ENCODE peak calls at places on chromosome 2, in seven cellular contexts. One of them, this sample, is unnamed.

GRCh38 chr2:127277028-127277427 is 16.9 kb downstream of the ERCC3 start:
- DNase-seq in IMR-90: peak
- DNase-seq in K562: no peak
- DNase-seq in sigmoid colon: no peak
- DNase-seq in prostate gland: no peak
- DNase-seq in lower leg skin: no peak
- DNase-seq in endothelial cell of umbilical vein: no peak
- DNase-seq in this sample: no peak

GRCh38 chr2:114426111-114426510 is 16.3 kb upstream of the DPP10 start:
- DNase-seq in IMR-90: no peak
- DNase-seq in prostate gland: no peak
- DNase-seq in K562: no peak
- DNase-seq in endothelial cell of umbilical vein: no peak
- DNase-seq in sigmoid colon: no peak
- DNase-seq in lower leg skin: no peak
- DNase-seq in this sample: no peak

GRCh38 chr2:181138816-181139215 is 158.4 kb downstream of the UBE2E3 start:
- DNase-seq in sigmoid colon: no peak
- DNase-seq in K562: no peak
- DNase-seq in endothelial cell of umbilical vein: no peak
- DNase-seq in lower leg skin: no peak
- DNase-seq in IMR-90: peak
- DNase-seq in prostate gland: no peak
- DNase-seq in this sample: no peak

GRCh38 chr2:179898873-179899272 is 37.5 kb upstream of the ZNF385B start:
- DNase-seq in IMR-90: peak
- DNase-seq in endothelial cell of umbilical vein: peak
- DNase-seq in prostate gland: no peak
- DNase-seq in sigmoid colon: no peak
- DNase-seq in K562: peak
- DNase-seq in lower leg skin: no peak
- DNase-seq in this sample: no peak

GRCh38 chr2:942775-943460 is 7.7 kb upstream of the SNTG2 start:
- DNase-seq in lower leg skin: peak
- DNase-seq in endothelial cell of umbilical vein: no peak
- DNase-seq in K562: no peak
- DNase-seq in prostate gland: peak
- DNase-seq in sigmoid colon: no peak
- DNase-seq in IMR-90: no peak
- DNase-seq in this sample: no peak

GRCh38 chr2:184030245-184030644 is 568.1 kb upstream of the ZNF804A start:
- DNase-seq in lower leg skin: no peak
- DNase-seq in endothelial cell of umbilical vein: no peak
- DNase-seq in IMR-90: no peak
- DNase-seq in K562: no peak
- DNase-seq in prostate gland: no peak
- DNase-seq in sigmoid colon: no peak
- DNase-seq in this sample: no peak

GRCh38 chr2:45839388-45840251 is 188.1 kb downstream of the PRKCE start:
- DNase-seq in prostate gland: no peak
- DNase-seq in sigmoid colon: no peak
- DNase-seq in K562: no peak
- DNase-seq in lower leg skin: peak
- DNase-seq in IMR-90: peak
- DNase-seq in endothelial cell of umbilical vein: peak
- DNase-seq in this sample: no peak

GRCh38 chr2:218717262-218717661 is 6.6 kb downstream of the TTLL4 start:
- DNase-seq in lower leg skin: no peak
- DNase-seq in prostate gland: peak
- DNase-seq in K562: no peak
- DNase-seq in IMR-90: peak
- DNase-seq in endothelial cell of umbilical vein: no peak
- DNase-seq in sigmoid colon: no peak
- DNase-seq in this sample: no peak

GRCh38 chr2:144628566-144628965 is 108.6 kb upstream of the ZEB2 start:
- DNase-seq in prostate gland: no peak
- DNase-seq in IMR-90: no peak
- DNase-seq in sigmoid colon: no peak
- DNase-seq in endothelial cell of umbilical vein: no peak
- DNase-seq in lower leg skin: no peak
- DNase-seq in K562: no peak
- DNase-seq in this sample: no peak

GRCh38 chr2:189866296-189866695 is 82.0 kb downstream of the PMS1 start:
- DNase-seq in endothelial cell of umbilical vein: no peak
- DNase-seq in IMR-90: peak
- DNase-seq in sigmoid colon: no peak
- DNase-seq in lower leg skin: no peak
- DNase-seq in K562: no peak
- DNase-seq in prostate gland: no peak
- DNase-seq in this sample: no peak

GRCh38 chr2:225004531-225004930 is 37.7 kb downstream of the DOCK10 start:
- DNase-seq in prostate gland: no peak
- DNase-seq in endothelial cell of umbilical vein: no peak
- DNase-seq in lower leg skin: no peak
- DNase-seq in K562: no peak
- DNase-seq in sigmoid colon: no peak
- DNase-seq in IMR-90: peak
- DNase-seq in this sample: no peak

GRCh38 chr2:109098251-109098920 is 30.6 kb upstream of the SH3RF3 start:
- DNase-seq in sigmoid colon: no peak
- DNase-seq in K562: no peak
- DNase-seq in IMR-90: peak
- DNase-seq in endothelial cell of umbilical vein: peak
- DNase-seq in lower leg skin: no peak
- DNase-seq in prostate gland: peak
- DNase-seq in this sample: no peak

GRCh38 chr2:235935071-235935470 is 233.1 kb downstream of the GBX2 start:
- DNase-seq in lower leg skin: peak
- DNase-seq in sigmoid colon: no peak
- DNase-seq in K562: no peak
- DNase-seq in IMR-90: no peak
- DNase-seq in prostate gland: no peak
- DNase-seq in endothelial cell of umbilical vein: no peak
- DNase-seq in this sample: no peak

GRCh38 chr2:34229998-34230397 is 630.9 kb upstream of the FAM98A start:
- DNase-seq in endothelial cell of umbilical vein: no peak
- DNase-seq in lower leg skin: no peak
- DNase-seq in K562: no peak
- DNase-seq in prostate gland: no peak
- DNase-seq in IMR-90: no peak
- DNase-seq in sigmoid colon: no peak
- DNase-seq in this sample: no peak

GRCh38 chr2:54570925-54571694 is 115.0 kb downstream of the SPTBN1 start:
- DNase-seq in K562: no peak
- DNase-seq in prostate gland: no peak
- DNase-seq in IMR-90: peak
- DNase-seq in endothelial cell of umbilical vein: peak
- DNase-seq in lower leg skin: peak
- DNase-seq in sigmoid colon: peak
- DNase-seq in this sample: peak

GRCh38 chr2:11163439-11164317 is 8.4 kb downstream of the SLC66A3 start:
- DNase-seq in prostate gland: no peak
- DNase-seq in IMR-90: no peak
- DNase-seq in lower leg skin: peak
- DNase-seq in sigmoid colon: no peak
- DNase-seq in K562: no peak
- DNase-seq in endothelial cell of umbilical vein: no peak
- DNase-seq in this sample: no peak

GRCh38 chr2:73759287-73759764 is 20.6 kb downstream of the DUSP11 start:
- DNase-seq in sigmoid colon: no peak
- DNase-seq in lower leg skin: no peak
- DNase-seq in K562: no peak
- DNase-seq in IMR-90: peak
- DNase-seq in endothelial cell of umbilical vein: peak
- DNase-seq in prostate gland: no peak
- DNase-seq in this sample: peak

GRCh38 chr2:205768341-205768740 is 86.0 kb downstream of the NRP2 start:
- DNase-seq in endothelial cell of umbilical vein: no peak
- DNase-seq in K562: no peak
- DNase-seq in sigmoid colon: peak
- DNase-seq in lower leg skin: no peak
- DNase-seq in prostate gland: no peak
- DNase-seq in IMR-90: peak
- DNase-seq in this sample: no peak

GRCh38 chr2:161426788-161427412 is 10.8 kb downstream of the TBR1 start:
- DNase-seq in sigmoid colon: no peak
- DNase-seq in IMR-90: peak
- DNase-seq in lower leg skin: peak
- DNase-seq in endothelial cell of umbilical vein: peak
- DNase-seq in K562: no peak
- DNase-seq in prostate gland: no peak
- DNase-seq in this sample: no peak

GRCh38 chr2:161425966-161426365 is 9.9 kb downstream of the TBR1 start:
- DNase-seq in endothelial cell of umbilical vein: no peak
- DNase-seq in lower leg skin: no peak
- DNase-seq in sigmoid colon: no peak
- DNase-seq in prostate gland: no peak
- DNase-seq in IMR-90: no peak
- DNase-seq in K562: no peak
- DNase-seq in this sample: no peak

GRCh38 chr2:161427413-161428239 is 11.5 kb downstream of the TBR1 start:
- DNase-seq in endothelial cell of umbilical vein: no peak
- DNase-seq in K562: no peak
- DNase-seq in IMR-90: no peak
- DNase-seq in sigmoid colon: no peak
- DNase-seq in lower leg skin: peak
- DNase-seq in prostate gland: no peak
- DNase-seq in this sample: no peak

GRCh38 chr2:161424992-161425391 is 8.9 kb downstream of the TBR1 start:
- DNase-seq in IMR-90: no peak
- DNase-seq in sigmoid colon: no peak
- DNase-seq in lower leg skin: no peak
- DNase-seq in K562: no peak
- DNase-seq in endothelial cell of umbilical vein: no peak
- DNase-seq in prostate gland: no peak
- DNase-seq in this sample: no peak

DNA sequence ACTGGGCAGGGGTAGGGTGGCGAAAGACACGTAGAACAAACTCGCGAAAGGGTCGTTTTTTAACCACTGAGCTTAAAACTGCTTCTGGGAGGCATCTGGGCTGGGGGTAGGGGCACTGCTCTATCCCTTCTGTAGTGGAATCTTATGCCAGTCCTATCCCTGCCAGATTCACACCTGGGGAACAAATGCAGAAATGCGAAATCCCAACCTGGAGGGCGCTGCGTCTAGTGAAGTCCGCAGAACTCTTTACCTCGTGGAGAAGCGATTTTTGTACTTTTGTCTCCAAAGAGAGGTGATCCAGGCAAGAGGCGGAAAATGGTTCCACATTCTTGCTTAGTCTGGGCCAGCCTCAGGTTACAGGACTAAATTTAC is 10.3 kb downstream of the TBR1 start:
- DNase-seq in K562: no peak
- DNase-seq in lower leg skin: no peak
- DNase-seq in prostate gland: no peak
- DNase-seq in IMR-90: no peak
- DNase-seq in sigmoid colon: no peak
- DNase-seq in endothelial cell of umbilical vein: no peak
- DNase-seq in this sample: no peak
- H3K4me3 ChIP-seq in K562: no peak
- H3K4me3 ChIP-seq in lower leg skin: no peak
- H3K4me3 ChIP-seq in prostate gland: no peak
- H3K4me3 ChIP-seq in IMR-90: no peak
- H3K4me3 ChIP-seq in sigmoid colon: no peak
- H3K4me3 ChIP-seq in endothelial cell of umbilical vein: no peak
- H3K4me3 ChIP-seq in this sample: no peak

DNA sequence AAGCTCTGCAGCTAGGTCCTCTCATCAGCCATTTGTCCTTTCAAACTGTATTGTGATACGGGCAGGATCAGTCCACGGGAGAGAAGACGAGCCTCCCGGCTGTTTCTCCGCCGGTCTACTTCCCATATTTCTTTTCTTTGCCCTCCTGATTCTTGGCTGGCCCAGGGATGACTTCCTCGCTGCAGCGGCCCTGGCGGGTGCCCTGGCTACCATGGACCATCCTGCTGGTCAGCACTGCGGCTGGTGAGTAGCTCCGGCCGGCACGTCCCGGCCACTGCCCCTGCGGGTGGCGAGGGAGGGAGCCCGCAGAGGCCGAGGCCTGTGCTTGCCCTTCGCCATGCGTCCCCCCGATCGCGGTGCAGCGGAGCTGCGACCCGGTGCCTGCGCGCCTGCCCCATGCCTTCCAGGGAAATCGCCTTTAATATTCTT is 1.2 kb downstream of the BMPR2 start:
- DNase-seq in lower leg skin: peak
- DNase-seq in K562: no peak
- DNase-seq in IMR-90: peak
- DNase-seq in prostate gland: peak
- DNase-seq in sigmoid colon: peak
- DNase-seq in endothelial cell of umbilical vein: peak
- DNase-seq in this sample: peak
- TF ChIP-seq POLR2A in lower leg skin: no peak
- TF ChIP-seq POLR2A in K562: no peak
- TF ChIP-seq POLR2A in IMR-90: no peak
- TF ChIP-seq POLR2A in prostate gland: no peak
- TF ChIP-seq POLR2A in sigmoid colon: no peak
- TF ChIP-seq POLR2A in endothelial cell of umbilical vein: no peak
- TF ChIP-seq POLR2A in this sample: no peak

GRCh38 chr2:242043538-242044205 is 174.1 kb downstream of the RTP5 start:
- DNase-seq in prostate gland: no peak
- DNase-seq in IMR-90: no peak
- DNase-seq in sigmoid colon: no peak
- DNase-seq in endothelial cell of umbilical vein: no peak
- DNase-seq in lower leg skin: peak
- DNase-seq in K562: no peak
- DNase-seq in this sample: no peak

GRCh38 chr2:242048479-242048878 is 178.9 kb downstream of the RTP5 start:
- DNase-seq in lower leg skin: no peak
- DNase-seq in endothelial cell of umbilical vein: no peak
- DNase-seq in K562: no peak
- DNase-seq in prostate gland: no peak
- DNase-seq in IMR-90: no peak
- DNase-seq in sigmoid colon: no peak
- DNase-seq in this sample: no peak

GRCh38 chr2:242044206-242044590 is 174.7 kb downstream of the RTP5 start:
- DNase-seq in prostate gland: no peak
- DNase-seq in lower leg skin: peak
- DNase-seq in K562: no peak
- DNase-seq in IMR-90: no peak
- DNase-seq in sigmoid colon: peak
- DNase-seq in endothelial cell of umbilical vein: no peak
- DNase-seq in this sample: no peak

GRCh38 chr2:242047963-242048362 is 178.4 kb downstream of the RTP5 start:
- DNase-seq in sigmoid colon: peak
- DNase-seq in IMR-90: no peak
- DNase-seq in prostate gland: no peak
- DNase-seq in endothelial cell of umbilical vein: no peak
- DNase-seq in lower leg skin: peak
- DNase-seq in K562: no peak
- DNase-seq in this sample: no peak

GRCh38 chr2:242046184-242046826 is 176.8 kb downstream of the RTP5 start:
- DNase-seq in sigmoid colon: peak
- DNase-seq in K562: no peak
- DNase-seq in IMR-90: no peak
- DNase-seq in endothelial cell of umbilical vein: no peak
- DNase-seq in lower leg skin: peak
- DNase-seq in prostate gland: no peak
- DNase-seq in this sample: no peak
- H3K4me3 ChIP-seq in sigmoid colon: no peak
- H3K4me3 ChIP-seq in K562: no peak
- H3K4me3 ChIP-seq in IMR-90: peak
- H3K4me3 ChIP-seq in endothelial cell of umbilical vein: no peak
- H3K4me3 ChIP-seq in lower leg skin: no peak
- H3K4me3 ChIP-seq in prostate gland: no peak
- H3K4me3 ChIP-seq in this sample: no peak

GRCh38 chr2:17878222-17879136 is at the start of gene KCNS3:
- DNase-seq in lower leg skin: peak
- DNase-seq in prostate gland: peak
- DNase-seq in sigmoid colon: peak
- DNase-seq in IMR-90: peak
- DNase-seq in endothelial cell of umbilical vein: peak
- DNase-seq in K562: peak
- DNase-seq in this sample: peak
- TF ChIP-seq POLR2A in lower leg skin: no peak
- TF ChIP-seq POLR2A in prostate gland: peak
- TF ChIP-seq POLR2A in sigmoid colon: no peak
- TF ChIP-seq POLR2A in IMR-90: no peak
- TF ChIP-seq POLR2A in endothelial cell of umbilical vein: no peak
- TF ChIP-seq POLR2A in K562: no peak
- TF ChIP-seq POLR2A in this sample: peak

This sample was measured in heart left ventricle.